ENCODE peak calls at places on chromosome 3, in nine cellular contexts. One of them, this sample, is unnamed.
A peak's percentile ranks its signal among the peaks of the same experiment; 100 is the strongest.

GRCh38 chr3:127717357-127718243 is 44.8 kb downstream of the ABTB1 start:
- DNase-seq in prostate gland: no peak
- DNase-seq in heart left ventricle: no peak
- DNase-seq in Peyer's patch: no peak
- DNase-seq in breast epithelium: no peak
- DNase-seq in transverse colon: no peak
- DNase-seq in esophagus squamous epithelium: no peak
- DNase-seq in body of pancreas: no peak
- DNase-seq in right lobe of liver: no peak
- DNase-seq in this sample: no peak

GRCh38 chr3:13141991-13142412 is 68.8 kb upstream of the IQSEC1 start:
- DNase-seq in prostate gland: no peak
- DNase-seq in heart left ventricle: no peak
- DNase-seq in Peyer's patch: no peak
- DNase-seq in breast epithelium: no peak
- DNase-seq in transverse colon: no peak
- DNase-seq in esophagus squamous epithelium: no peak
- DNase-seq in body of pancreas: no peak
- DNase-seq in right lobe of liver: no peak
- DNase-seq in this sample: peak; percentile 58

GRCh38 chr3:1929788-1930414 is 168.8 kb upstream of the CNTN4 start:
- DNase-seq in prostate gland: no peak
- DNase-seq in heart left ventricle: no peak
- DNase-seq in Peyer's patch: no peak
- DNase-seq in breast epithelium: no peak
- DNase-seq in transverse colon: no peak
- DNase-seq in esophagus squamous epithelium: no peak
- DNase-seq in body of pancreas: no peak
- DNase-seq in right lobe of liver: no peak
- DNase-seq in this sample: no peak

GRCh38 chr3:107206141-107206540 is 171.1 kb upstream of the CCDC54 start:
- DNase-seq in prostate gland: no peak
- DNase-seq in heart left ventricle: no peak
- DNase-seq in Peyer's patch: no peak
- DNase-seq in breast epithelium: no peak
- DNase-seq in transverse colon: no peak
- DNase-seq in esophagus squamous epithelium: no peak
- DNase-seq in body of pancreas: peak; percentile 33
- DNase-seq in right lobe of liver: no peak
- DNase-seq in this sample: no peak

GRCh38 chr3:133487920-133488540 is 85.5 kb upstream of the CDV3 start:
- DNase-seq in prostate gland: no peak
- DNase-seq in heart left ventricle: no peak
- DNase-seq in Peyer's patch: no peak
- DNase-seq in breast epithelium: no peak
- DNase-seq in transverse colon: no peak
- DNase-seq in esophagus squamous epithelium: no peak
- DNase-seq in body of pancreas: peak; percentile 29
- DNase-seq in right lobe of liver: no peak
- DNase-seq in this sample: peak; percentile 25

GRCh38 chr3:186589115-186589514 is 18.6 kb downstream of the DNAJB11 start:
- DNase-seq in prostate gland: no peak
- DNase-seq in heart left ventricle: no peak
- DNase-seq in Peyer's patch: no peak
- DNase-seq in breast epithelium: no peak
- DNase-seq in transverse colon: no peak
- DNase-seq in esophagus squamous epithelium: no peak
- DNase-seq in body of pancreas: no peak
- DNase-seq in right lobe of liver: no peak
- DNase-seq in this sample: no peak

GRCh38 chr3:30610702-30611410 is 4.5 kb downstream of the TGFBR2 start:
- DNase-seq in prostate gland: no peak
- DNase-seq in heart left ventricle: no peak
- DNase-seq in Peyer's patch: no peak
- DNase-seq in breast epithelium: no peak
- DNase-seq in transverse colon: no peak
- DNase-seq in esophagus squamous epithelium: no peak
- DNase-seq in body of pancreas: no peak
- DNase-seq in right lobe of liver: no peak
- DNase-seq in this sample: no peak

GRCh38 chr3:27357665-27358258 is 11.4 kb downstream of the NEK10 start:
- DNase-seq in prostate gland: no peak
- DNase-seq in heart left ventricle: no peak
- DNase-seq in Peyer's patch: peak; percentile 68
- DNase-seq in breast epithelium: no peak
- DNase-seq in transverse colon: peak; percentile 69
- DNase-seq in esophagus squamous epithelium: no peak
- DNase-seq in body of pancreas: peak; percentile 61
- DNase-seq in right lobe of liver: peak; percentile 30
- DNase-seq in this sample: peak; percentile 64

GRCh38 chr3:147471741-147472140 is 62.6 kb downstream of the ZIC1 start:
- DNase-seq in prostate gland: no peak
- DNase-seq in heart left ventricle: no peak
- DNase-seq in Peyer's patch: no peak
- DNase-seq in breast epithelium: no peak
- DNase-seq in transverse colon: no peak
- DNase-seq in esophagus squamous epithelium: no peak
- DNase-seq in body of pancreas: no peak
- DNase-seq in right lobe of liver: no peak
- DNase-seq in this sample: no peak

GRCh38 chr3:153051427-153052095 is 110.5 kb upstream of the RAP2B start:
- DNase-seq in prostate gland: no peak
- DNase-seq in heart left ventricle: no peak
- DNase-seq in Peyer's patch: no peak
- DNase-seq in breast epithelium: no peak
- DNase-seq in transverse colon: peak; percentile 14
- DNase-seq in esophagus squamous epithelium: no peak
- DNase-seq in body of pancreas: no peak
- DNase-seq in right lobe of liver: no peak
- DNase-seq in this sample: no peak

GRCh38 chr3:69770976-69771634 is 31.8 kb downstream of the MITF start:
- DNase-seq in prostate gland: no peak
- DNase-seq in heart left ventricle: no peak
- DNase-seq in Peyer's patch: no peak
- DNase-seq in breast epithelium: no peak
- DNase-seq in transverse colon: no peak
- DNase-seq in esophagus squamous epithelium: no peak
- DNase-seq in body of pancreas: no peak
- DNase-seq in right lobe of liver: no peak
- DNase-seq in this sample: no peak

DNA sequence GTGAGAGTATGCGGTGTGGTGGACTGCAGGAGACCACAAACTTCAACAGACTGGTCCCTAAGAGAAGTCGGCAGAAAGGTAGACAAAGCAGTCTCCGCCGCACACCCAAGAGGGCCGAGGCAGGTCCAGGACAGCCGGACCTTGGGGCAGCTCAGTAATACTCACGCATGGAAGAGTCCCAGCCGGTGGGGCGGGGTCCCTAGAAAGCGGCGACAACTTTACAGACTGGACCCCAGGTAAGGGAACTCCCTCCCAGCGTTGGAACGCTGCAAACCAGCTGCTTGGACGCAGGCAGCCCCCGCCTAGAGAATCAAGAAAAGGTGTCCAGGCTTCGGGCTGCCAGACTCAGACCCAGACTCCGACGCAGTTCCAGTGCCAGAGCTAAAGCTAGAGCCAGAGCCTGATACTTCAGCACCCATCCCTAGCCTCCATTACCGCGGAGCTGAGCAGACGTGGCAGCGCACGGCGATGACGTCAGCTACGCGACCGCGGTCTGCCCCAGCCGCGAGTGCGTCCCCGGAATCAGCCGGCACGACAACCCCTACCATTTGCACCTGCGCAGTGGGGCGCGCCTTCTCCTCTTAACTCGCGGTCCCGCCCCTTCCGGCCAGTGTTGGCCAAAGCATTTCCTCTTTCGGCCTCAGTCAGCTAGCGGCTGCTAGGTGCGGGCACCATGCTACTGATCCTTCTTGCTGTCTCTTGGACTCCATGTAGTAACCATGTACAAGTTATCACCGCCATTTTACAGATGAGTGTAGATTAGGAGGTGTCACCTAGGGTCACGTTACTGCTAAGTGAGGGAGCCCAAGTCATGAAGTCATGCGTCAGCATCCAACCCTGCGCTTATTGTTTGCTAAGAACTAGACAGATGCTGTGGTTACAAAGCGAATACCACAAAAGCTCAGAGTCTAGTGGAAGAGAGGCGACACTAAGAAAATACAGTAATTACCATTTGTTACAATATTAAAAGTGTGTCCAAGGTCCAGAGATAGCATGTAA is at the start of gene TMEM39A:
- DNase-seq in prostate gland: peak; percentile 99
- DNase-seq in heart left ventricle: peak; percentile 100
- DNase-seq in Peyer's patch: peak; percentile 100
- DNase-seq in breast epithelium: peak; percentile 99
- DNase-seq in transverse colon: peak; percentile 100
- DNase-seq in esophagus squamous epithelium: peak; percentile 94
- DNase-seq in body of pancreas: peak; percentile 100
- DNase-seq in right lobe of liver: peak; percentile 100
- DNase-seq in this sample: peak; percentile 100
- TF ChIP-seq POLR2A in prostate gland: peak; percentile 83
- TF ChIP-seq POLR2A in heart left ventricle: peak; percentile 94
- TF ChIP-seq POLR2A in Peyer's patch: peak; percentile 87
- TF ChIP-seq POLR2A in breast epithelium: peak; percentile 78
- TF ChIP-seq POLR2A in transverse colon: peak; percentile 92
- TF ChIP-seq POLR2A in esophagus squamous epithelium: peak; percentile 62
- TF ChIP-seq POLR2A in body of pancreas: peak; percentile 90
- TF ChIP-seq POLR2A in right lobe of liver: peak; percentile 95
- TF ChIP-seq POLR2A in this sample: peak; percentile 87

GRCh38 chr3:50254577-50255250 is 14.2 kb upstream of the SEMA3B start:
- DNase-seq in prostate gland: no peak
- DNase-seq in heart left ventricle: peak; percentile 82
- DNase-seq in Peyer's patch: no peak
- DNase-seq in breast epithelium: peak; percentile 70
- DNase-seq in transverse colon: no peak
- DNase-seq in esophagus squamous epithelium: no peak
- DNase-seq in body of pancreas: peak; percentile 71
- DNase-seq in right lobe of liver: peak; percentile 79
- DNase-seq in this sample: peak; percentile 54

GRCh38 chr3:50249459-50249858 is 13.5 kb downstream of the GNAI2 start:
- DNase-seq in prostate gland: no peak
- DNase-seq in heart left ventricle: no peak
- DNase-seq in Peyer's patch: no peak
- DNase-seq in breast epithelium: no peak
- DNase-seq in transverse colon: no peak
- DNase-seq in esophagus squamous epithelium: no peak
- DNase-seq in body of pancreas: no peak
- DNase-seq in right lobe of liver: no peak
- DNase-seq in this sample: no peak

GRCh38 chr3:50248387-50248786 is 12.4 kb downstream of the GNAI2 start:
- DNase-seq in prostate gland: no peak
- DNase-seq in heart left ventricle: peak; percentile 78
- DNase-seq in Peyer's patch: no peak
- DNase-seq in breast epithelium: no peak
- DNase-seq in transverse colon: peak; percentile 65
- DNase-seq in esophagus squamous epithelium: no peak
- DNase-seq in body of pancreas: no peak
- DNase-seq in right lobe of liver: peak; percentile 55
- DNase-seq in this sample: no peak

GRCh38 chr3:50250514-50250913 is 14.5 kb downstream of the GNAI2 start:
- DNase-seq in prostate gland: no peak
- DNase-seq in heart left ventricle: no peak
- DNase-seq in Peyer's patch: no peak
- DNase-seq in breast epithelium: no peak
- DNase-seq in transverse colon: no peak
- DNase-seq in esophagus squamous epithelium: no peak
- DNase-seq in body of pancreas: no peak
- DNase-seq in right lobe of liver: no peak
- DNase-seq in this sample: no peak

DNA sequence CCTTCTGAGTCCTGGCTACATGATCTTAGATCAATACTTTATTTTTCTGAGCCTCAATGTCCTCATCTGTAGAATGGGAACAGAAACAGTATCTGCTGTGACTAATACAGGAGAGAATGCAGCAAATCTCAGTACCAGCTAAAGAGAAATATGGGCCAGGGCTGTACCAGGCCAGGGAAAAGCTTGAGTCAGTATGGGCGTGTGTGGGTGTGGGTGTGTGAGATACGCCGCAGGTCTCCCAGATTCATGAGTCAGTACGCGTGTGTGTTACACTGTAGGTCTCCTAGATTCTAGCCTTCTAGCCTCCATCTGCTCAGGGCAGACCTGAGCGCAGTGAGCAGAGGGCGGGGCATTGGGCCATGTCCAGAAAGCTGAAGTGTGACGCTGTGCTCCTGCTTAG is 15.2 kb downstream of the GNAI2 start:
- DNase-seq in prostate gland: no peak
- DNase-seq in heart left ventricle: no peak
- DNase-seq in Peyer's patch: no peak
- DNase-seq in breast epithelium: no peak
- DNase-seq in transverse colon: no peak
- DNase-seq in esophagus squamous epithelium: no peak
- DNase-seq in body of pancreas: no peak
- DNase-seq in right lobe of liver: no peak
- DNase-seq in this sample: no peak
- H3K4me1 ChIP-seq in prostate gland: peaks cover 4% of the 10 kb centered on the region
- H3K4me1 ChIP-seq in heart left ventricle: peaks cover 93% of the 10 kb centered on the region
- H3K4me1 ChIP-seq in Peyer's patch: peaks cover 26% of the 10 kb centered on the region
- H3K4me1 ChIP-seq in breast epithelium: peaks cover 19% of the 10 kb centered on the region
- H3K4me1 ChIP-seq in transverse colon: peaks cover 23% of the 10 kb centered on the region
- H3K4me1 ChIP-seq in esophagus squamous epithelium: peaks cover 64% of the 10 kb centered on the region
- H3K4me1 ChIP-seq in body of pancreas: peaks cover 24% of the 10 kb centered on the region
- H3K4me1 ChIP-seq in right lobe of liver: peaks cover 48% of the 10 kb centered on the region
- H3K4me1 ChIP-seq in this sample: peaks cover 43% of the 10 kb centered on the region

GRCh38 chr3:149339931-149340309 is 6.5 kb upstream of the TM4SF18 start:
- DNase-seq in prostate gland: peak; percentile 63
- DNase-seq in heart left ventricle: peak; percentile 79
- DNase-seq in Peyer's patch: no peak
- DNase-seq in breast epithelium: peak; percentile 84
- DNase-seq in transverse colon: peak; percentile 46
- DNase-seq in esophagus squamous epithelium: peak; percentile 15
- DNase-seq in body of pancreas: peak; percentile 89
- DNase-seq in right lobe of liver: peak; percentile 81
- DNase-seq in this sample: peak; percentile 70

GRCh38 chr3:149342413-149343340 is 9.2 kb upstream of the TM4SF18 start:
- DNase-seq in prostate gland: no peak
- DNase-seq in heart left ventricle: no peak
- DNase-seq in Peyer's patch: no peak
- DNase-seq in breast epithelium: no peak
- DNase-seq in transverse colon: no peak
- DNase-seq in esophagus squamous epithelium: no peak
- DNase-seq in body of pancreas: no peak
- DNase-seq in right lobe of liver: no peak
- DNase-seq in this sample: no peak

GRCh38 chr3:149340310-149340933 is 7.0 kb upstream of the TM4SF18 start:
- DNase-seq in prostate gland: no peak
- DNase-seq in heart left ventricle: no peak
- DNase-seq in Peyer's patch: no peak
- DNase-seq in breast epithelium: no peak
- DNase-seq in transverse colon: no peak
- DNase-seq in esophagus squamous epithelium: no peak
- DNase-seq in body of pancreas: peak; percentile 80
- DNase-seq in right lobe of liver: no peak
- DNase-seq in this sample: peak; percentile 35

GRCh38 chr3:149343951-149344350 is 10.5 kb upstream of the TM4SF18 start:
- DNase-seq in prostate gland: no peak
- DNase-seq in heart left ventricle: no peak
- DNase-seq in Peyer's patch: no peak
- DNase-seq in breast epithelium: no peak
- DNase-seq in transverse colon: no peak
- DNase-seq in esophagus squamous epithelium: no peak
- DNase-seq in body of pancreas: no peak
- DNase-seq in right lobe of liver: no peak
- DNase-seq in this sample: no peak
- TF ChIP-seq POLR2A in prostate gland: no peak
- TF ChIP-seq POLR2A in heart left ventricle: no peak
- TF ChIP-seq POLR2A in Peyer's patch: no peak
- TF ChIP-seq POLR2A in breast epithelium: no peak
- TF ChIP-seq POLR2A in transverse colon: no peak
- TF ChIP-seq POLR2A in esophagus squamous epithelium: no peak
- TF ChIP-seq POLR2A in body of pancreas: no peak
- TF ChIP-seq POLR2A in right lobe of liver: no peak
- TF ChIP-seq POLR2A in this sample: no peak

GRCh38 chr3:101848326-101848725 is 988 bp upstream of the NFKBIZ start:
- DNase-seq in prostate gland: no peak
- DNase-seq in heart left ventricle: no peak
- DNase-seq in Peyer's patch: no peak
- DNase-seq in breast epithelium: no peak
- DNase-seq in transverse colon: no peak
- DNase-seq in esophagus squamous epithelium: no peak
- DNase-seq in body of pancreas: no peak
- DNase-seq in right lobe of liver: no peak
- DNase-seq in this sample: no peak
- H3K4me1 ChIP-seq in prostate gland: peaks cover 11% of the 10 kb centered on the region
- H3K4me1 ChIP-seq in heart left ventricle: peaks cover 19% of the 10 kb centered on the region
- H3K4me1 ChIP-seq in Peyer's patch: no peaks in the 10 kb centered on the region
- H3K4me1 ChIP-seq in breast epithelium: no peaks in the 10 kb centered on the region
- H3K4me1 ChIP-seq in transverse colon: peaks cover 13% of the 10 kb centered on the region
- H3K4me1 ChIP-seq in esophagus squamous epithelium: peaks cover 6% of the 10 kb centered on the region
- H3K4me1 ChIP-seq in body of pancreas: peaks cover 47% of the 10 kb centered on the region
- H3K4me1 ChIP-seq in right lobe of liver: peaks cover 21% of the 10 kb centered on the region
- H3K4me1 ChIP-seq in this sample: no peaks in the 10 kb centered on the region